ENCODE peak calls at places on chromosome 12, in six cellular contexts. L is astrocyte, W is IMR-90, Q is chondrocyte, Y is adrenal gland, J is choroid plexus epithelial cell. E is an unnamed sample.

GRCh38 chr12:27332407-27333310 is at the start of gene BMAL2:
- DNase-seq in L (peak), W (peak), Q (no peak), Y (no peak), J (peak), E (peak)

GRCh38 chr12:7144414-7145120 is 14.4 kb downstream of the CLSTN3 start:
- DNase-seq in L (peak), W (peak), Q (peak), Y (no peak), J (peak), E (no peak)

GRCh38 chr12:108605690-108606406 is 8.0 kb upstream of the TMEM119 start:
- DNase-seq in L (no peak), W (no peak), Q (no peak), Y (no peak), J (no peak), E (no peak)

GRCh38 chr12:18690653-18691052 is 47.2 kb downstream of the PLCZ1 start:
- DNase-seq in L (peak), W (peak), Q (no peak), Y (no peak), J (peak), E (no peak)

GRCh38 chr12:41907036-41907435 is 237.6 kb downstream of the GXYLT1 start:
- DNase-seq in L (no peak), W (no peak), Q (no peak), Y (no peak), J (no peak), E (no peak)

GRCh38 chr12:82517027-82517426 is 158.7 kb downstream of the METTL25 start:
- DNase-seq in L (no peak), W (peak), Q (no peak), Y (no peak), J (peak), E (no peak)

GRCh38 chr12:124490584-124491305 is 76.7 kb downstream of the NCOR2 start:
- DNase-seq in L (no peak), W (no peak), Q (no peak), Y (peak), J (no peak), E (no peak)

GRCh38 chr12:3047961-3048360 is 29.2 kb upstream of the TSPAN9 start:
- DNase-seq in L (no peak), W (no peak), Q (no peak), Y (no peak), J (no peak), E (no peak)

GRCh38 chr12:131100031-131100674 is 146.4 kb downstream of the ADGRD1 start:
- DNase-seq in L (no peak), W (no peak), Q (no peak), Y (no peak), J (no peak), E (no peak)

GRCh38 chr12:1842905-1843640 is 22.7 kb downstream of the LRTM2 start:
- DNase-seq in L (no peak), W (no peak), Q (peak), Y (no peak), J (no peak), E (no peak)

GRCh38 chr12:2624543-2625266 is 170.1 kb upstream of the FKBP4 start:
- DNase-seq in L (peak), W (peak), Q (no peak), Y (peak), J (no peak), E (no peak)

GRCh38 chr12:48678561-48679185 is 3.4 kb downstream of the KANSL2 start:
- DNase-seq in L (no peak), W (no peak), Q (no peak), Y (no peak), J (no peak), E (no peak)

GRCh38 chr12:121776190-121777098 is 17.0 kb downstream of the RHOF start:
- DNase-seq in L (no peak), W (peak), Q (no peak), Y (peak), J (peak), E (peak)

GRCh38 chr12:127893875-127894635 is 372.9 kb upstream of the TMEM132C start:
- DNase-seq in L (no peak), W (no peak), Q (no peak), Y (no peak), J (peak), E (no peak)

GRCh38 chr12:95424271-95424994 is 49.5 kb upstream of the METAP2 start:
- DNase-seq in L (no peak), W (no peak), Q (no peak), Y (no peak), J (no peak), E (no peak)

GRCh38 chr12:62898568-62898967 is 36.4 kb downstream of the PPM1H start:
- DNase-seq in L (no peak), W (no peak), Q (no peak), Y (no peak), J (peak), E (no peak)

GRCh38 chr12:95634622-95635621 is 83.6 kb upstream of the USP44 start:
- DNase-seq in L (peak), W (peak), Q (no peak), Y (no peak), J (peak), E (no peak)

GRCh38 chr12:126545411-126545810 is 1480.2 kb downstream of the AACS start:
- DNase-seq in L (peak), W (no peak), Q (no peak), Y (no peak), J (no peak), E (no peak)

GRCh38 chr12:10374624-10375018 is 15.2 kb downstream of the KLRK1 start:
- DNase-seq in L (no peak), W (no peak), Q (no peak), Y (no peak), J (no peak), E (no peak)

GRCh38 chr12:123041811-123042655 is 61.6 kb downstream of the ARL6IP4 start:
- DNase-seq in L (peak), W (peak), Q (peak), Y (no peak), J (peak), E (no peak)

GRCh38 chr12:107200394-107200793 is 107.0 kb upstream of the CRY1 start:
- DNase-seq in L (peak), W (peak), Q (no peak), Y (no peak), J (peak), E (no peak)

GRCh38 chr12:94027561-94027960 is 120.8 kb upstream of the PLXNC1 start:
- DNase-seq in L (no peak), W (no peak), Q (no peak), Y (no peak), J (no peak), E (no peak)

GRCh38 chr12:14171111-14171510 is 189.7 kb upstream of the GRIN2B start:
- DNase-seq in L (no peak), W (no peak), Q (no peak), Y (no peak), J (no peak), E (no peak)

GRCh38 chr12:43914923-43915468 is 79.1 kb downstream of the TMEM117 start:
- DNase-seq in L (no peak), W (no peak), Q (no peak), Y (no peak), J (peak), E (no peak)
- TF ChIP-seq CTCF in L (peak), W (no peak), Q (peak), Y (no peak), J (peak), E (no peak)

GRCh38 chr12:45725631-45726593 is 3.6 kb upstream of the ARID2 start:
- DNase-seq in L (peak), W (peak), Q (no peak), Y (no peak), J (peak), E (no peak)
- TF ChIP-seq CTCF in L (peak), W (peak), Q (peak), Y (peak), J (peak), E (peak)

DNA sequence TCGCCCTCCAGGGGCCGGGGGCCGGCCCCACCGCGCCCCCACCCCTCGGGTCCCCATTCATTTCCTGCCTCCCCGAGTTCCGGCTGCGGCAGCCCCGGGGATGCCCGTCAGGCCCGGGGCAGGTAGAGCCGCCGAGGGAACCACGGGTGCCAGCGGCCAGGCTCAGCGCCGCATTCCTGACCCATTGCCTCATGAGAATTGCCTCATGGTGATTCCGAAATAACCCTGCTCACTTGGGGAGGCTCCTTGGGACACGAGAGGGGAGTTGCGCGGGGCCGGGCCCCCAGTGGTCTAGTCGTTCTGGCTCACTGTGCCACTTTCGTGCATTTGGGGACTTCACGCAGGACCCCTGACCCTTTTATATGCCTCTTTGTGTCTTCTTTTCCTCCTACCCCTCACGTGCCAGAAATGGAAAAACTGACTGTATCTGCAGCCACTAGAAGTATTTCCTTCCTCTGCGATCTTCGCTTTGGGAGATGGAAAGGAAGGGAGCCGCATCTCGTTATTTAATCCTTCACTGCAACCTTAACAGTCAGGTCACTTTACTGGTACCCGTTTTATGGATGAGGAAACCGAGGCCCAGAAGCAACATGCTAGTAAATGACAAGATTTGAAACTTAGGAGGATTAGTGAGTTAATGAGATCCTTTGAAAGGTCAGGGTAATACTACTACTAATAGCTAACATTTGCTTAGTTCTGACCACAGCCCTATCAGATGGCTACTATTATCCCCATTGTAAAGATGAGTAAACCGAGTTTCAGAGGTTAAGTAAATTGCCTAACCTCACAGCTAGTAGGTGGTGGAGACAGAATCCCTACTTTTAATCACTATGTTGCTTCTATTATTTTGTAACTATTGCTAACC is 754 bp downstream of the PTPN11 start:
- DNase-seq in L (peak), W (peak), Q (no peak), Y (peak), J (peak), E (no peak)
- TF ChIP-seq CTCF in L (no peak), W (no peak), Q (peak), Y (no peak), J (no peak), E (no peak)

GRCh38 chr12:65876898-65877721 is 52.8 kb downstream of the HMGA2 start:
- DNase-seq in L (peak), W (no peak), Q (no peak), Y (no peak), J (peak), E (no peak)

GRCh38 chr12:65877836-65878235 is 53.6 kb downstream of the HMGA2 start:
- DNase-seq in L (no peak), W (no peak), Q (no peak), Y (no peak), J (no peak), E (no peak)

GRCh38 chr12:65879878-65880277 is 55.6 kb downstream of the HMGA2 start:
- DNase-seq in L (peak), W (peak), Q (no peak), Y (no peak), J (peak), E (no peak)

GRCh38 chr12:65875635-65876034 is 51.4 kb downstream of the HMGA2 start:
- DNase-seq in L (peak), W (peak), Q (no peak), Y (no peak), J (peak), E (no peak)

GRCh38 chr12:65878540-65878939 is 54.3 kb downstream of the HMGA2 start:
- DNase-seq in L (peak), W (no peak), Q (no peak), Y (no peak), J (peak), E (no peak)
- TF ChIP-seq CTCF in L (peak), W (peak), Q (peak), Y (no peak), J (peak), E (no peak)